ENCODE peak calls at places on chromosomes 12 and 14, in five cellular contexts. One of them, this sample, is unnamed.
A peak's percentile ranks its signal among the peaks of the same experiment; 100 is the strongest.

GRCh38 chr14:104293231-104293841 is 154.9 kb downstream of the KIF26A start:
- DNase-seq in activated B cell treated with CpG ODN at 0.5 μM for 24 hours: no peak
- DNase-seq in astrocyte: no peak
- DNase-seq in OCI-LY7: no peak
- DNase-seq in HCT116: no peak
- DNase-seq in this sample: peak; percentile 6

GRCh38 chr12:42296503-42297109 is 29.3 kb downstream of the ZCRB1 start:
- DNase-seq in HCT116: no peak
- DNase-seq in astrocyte: no peak
- DNase-seq in activated B cell treated with CpG ODN at 0.5 μM for 24 hours: no peak
- DNase-seq in OCI-LY7: peak; percentile 61
- DNase-seq in this sample: peak; percentile 49

GRCh38 chr12:11824069-11824468 is 174.6 kb downstream of the ETV6 start:
- DNase-seq in HCT116: no peak
- DNase-seq in OCI-LY7: no peak
- DNase-seq in activated B cell treated with CpG ODN at 0.5 μM for 24 hours: no peak
- DNase-seq in astrocyte: no peak
- DNase-seq in this sample: no peak

GRCh38 chr12:52867636-52868035 is 18.8 kb upstream of the KRT78 start:
- DNase-seq in OCI-LY7: no peak
- DNase-seq in activated B cell treated with CpG ODN at 0.5 μM for 24 hours: no peak
- DNase-seq in HCT116: no peak
- DNase-seq in astrocyte: no peak
- DNase-seq in this sample: no peak

GRCh38 chr12:16238661-16239060 is 38.8 kb downstream of the SLC15A5 start:
- DNase-seq in OCI-LY7: no peak
- DNase-seq in HCT116: no peak
- DNase-seq in activated B cell treated with CpG ODN at 0.5 μM for 24 hours: no peak
- DNase-seq in astrocyte: no peak
- DNase-seq in this sample: peak; percentile 53

GRCh38 chr14:22887260-22887989 is 4.4 kb downstream of the REM2 start:
- DNase-seq in OCI-LY7: peak; percentile 98
- DNase-seq in HCT116: peak; percentile 92
- DNase-seq in activated B cell treated with CpG ODN at 0.5 μM for 24 hours: no peak
- DNase-seq in astrocyte: peak; percentile 67
- DNase-seq in this sample: peak; percentile 95

GRCh38 chr14:95255487-95255886 is 64.2 kb downstream of the CLMN start:
- DNase-seq in OCI-LY7: peak; percentile 76
- DNase-seq in activated B cell treated with CpG ODN at 0.5 μM for 24 hours: no peak
- DNase-seq in HCT116: peak; percentile 38
- DNase-seq in astrocyte: peak; percentile 71
- DNase-seq in this sample: no peak

GRCh38 chr14:69666698-69667211 is 55.4 kb downstream of the SUSD6 start:
- DNase-seq in astrocyte: peak; percentile 82
- DNase-seq in activated B cell treated with CpG ODN at 0.5 μM for 24 hours: no peak
- DNase-seq in HCT116: no peak
- DNase-seq in OCI-LY7: no peak
- DNase-seq in this sample: peak; percentile 80

GRCh38 chr12:106771425-106771824 is 3.1 kb upstream of the RIC8B start:
- DNase-seq in OCI-LY7: no peak
- DNase-seq in HCT116: no peak
- DNase-seq in activated B cell treated with CpG ODN at 0.5 μM for 24 hours: no peak
- DNase-seq in astrocyte: no peak
- DNase-seq in this sample: no peak

GRCh38 chr12:6551496-6552139 is 4.2 kb downstream of the IFFO1 start:
- DNase-seq in astrocyte: peak; percentile 66
- DNase-seq in OCI-LY7: no peak
- DNase-seq in HCT116: no peak
- DNase-seq in activated B cell treated with CpG ODN at 0.5 μM for 24 hours: no peak
- DNase-seq in this sample: no peak

GRCh38 chr14:58249611-58250010 is 5.0 kb downstream of the PSMA3 start:
- DNase-seq in HCT116: no peak
- DNase-seq in OCI-LY7: no peak
- DNase-seq in activated B cell treated with CpG ODN at 0.5 μM for 24 hours: no peak
- DNase-seq in astrocyte: no peak
- DNase-seq in this sample: no peak

GRCh38 chr12:56190695-56191155 is 1.4 kb upstream of the SMARCC2 start:
- DNase-seq in OCI-LY7: no peak
- DNase-seq in HCT116: no peak
- DNase-seq in astrocyte: no peak
- DNase-seq in activated B cell treated with CpG ODN at 0.5 μM for 24 hours: no peak
- DNase-seq in this sample: no peak

GRCh38 chr14:68792830-68793733 is at the start of gene ZFP36L1:
- DNase-seq in astrocyte: peak; percentile 90
- DNase-seq in OCI-LY7: peak; percentile 94
- DNase-seq in activated B cell treated with CpG ODN at 0.5 μM for 24 hours: peak; percentile 84
- DNase-seq in HCT116: peak; percentile 95
- DNase-seq in this sample: peak; percentile 93

GRCh38 chr12:52216807-52217206 is 16.2 kb upstream of the KRT7 start:
- DNase-seq in OCI-LY7: no peak
- DNase-seq in activated B cell treated with CpG ODN at 0.5 μM for 24 hours: no peak
- DNase-seq in astrocyte: no peak
- DNase-seq in HCT116: no peak
- DNase-seq in this sample: no peak

GRCh38 chr14:64229489-64229888 is 64.7 kb downstream of the ESR2 start:
- DNase-seq in astrocyte: no peak
- DNase-seq in activated B cell treated with CpG ODN at 0.5 μM for 24 hours: no peak
- DNase-seq in HCT116: no peak
- DNase-seq in OCI-LY7: no peak
- DNase-seq in this sample: no peak

GRCh38 chr12:11746024-11746771 is 96.7 kb downstream of the ETV6 start:
- DNase-seq in OCI-LY7: peak; percentile 51
- DNase-seq in HCT116: no peak
- DNase-seq in astrocyte: peak; percentile 79
- DNase-seq in activated B cell treated with CpG ODN at 0.5 μM for 24 hours: no peak
- DNase-seq in this sample: peak; percentile 72

GRCh38 chr12:94545937-94546771 is 86.5 kb upstream of the CEP83 start:
- DNase-seq in activated B cell treated with CpG ODN at 0.5 μM for 24 hours: no peak
- DNase-seq in astrocyte: peak; percentile 52
- DNase-seq in OCI-LY7: peak; percentile 43
- DNase-seq in HCT116: peak; percentile 77
- DNase-seq in this sample: peak; percentile 80
- TF ChIP-seq CTCF in activated B cell treated with CpG ODN at 0.5 μM for 24 hours: no peak
- TF ChIP-seq CTCF in astrocyte: peak; percentile 89
- TF ChIP-seq CTCF in OCI-LY7: peak; percentile 72
- TF ChIP-seq CTCF in HCT116: peak; percentile 88
- TF ChIP-seq CTCF in this sample: peak; percentile 92

DNA sequence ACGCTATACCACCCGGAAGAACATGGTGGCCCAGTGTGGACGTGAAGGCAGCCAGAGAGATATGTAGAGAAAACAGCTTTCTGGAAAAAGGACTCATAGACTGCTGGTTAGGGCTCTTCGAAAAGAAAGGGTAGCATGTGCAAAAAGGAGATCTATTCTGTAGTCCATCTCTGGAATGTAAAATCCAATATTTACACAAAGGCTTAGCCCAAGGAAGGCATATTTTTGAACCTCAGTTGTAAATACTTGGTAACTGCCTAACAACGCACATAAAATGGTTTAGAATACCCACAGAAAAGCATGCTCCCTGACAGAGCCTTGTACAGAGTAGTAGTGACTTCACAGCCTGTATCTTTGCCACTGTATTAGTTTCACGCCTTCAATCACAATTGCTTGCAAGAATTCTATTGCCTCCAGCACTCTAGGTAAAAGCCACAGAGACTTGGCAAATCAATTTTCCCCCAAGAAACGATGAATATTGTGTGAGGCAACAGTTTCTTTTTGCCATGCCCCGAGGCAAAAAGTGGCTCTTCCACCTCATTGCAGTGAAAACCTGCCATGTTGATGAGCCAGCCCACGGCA is 59.2 kb downstream of the TRIM9 start:
- DNase-seq in OCI-LY7: no peak
- DNase-seq in activated B cell treated with CpG ODN at 0.5 μM for 24 hours: no peak
- DNase-seq in astrocyte: no peak
- DNase-seq in HCT116: no peak
- DNase-seq in this sample: peak; percentile 83
- TF ChIP-seq CTCF in OCI-LY7: no peak
- TF ChIP-seq CTCF in activated B cell treated with CpG ODN at 0.5 μM for 24 hours: no peak
- TF ChIP-seq CTCF in astrocyte: no peak
- TF ChIP-seq CTCF in HCT116: no peak
- TF ChIP-seq CTCF in this sample: no peak

GRCh38 chr14:62168564-62169155 is 406.4 kb downstream of the SNAPC1 start:
- DNase-seq in HCT116: no peak
- DNase-seq in OCI-LY7: no peak
- DNase-seq in astrocyte: no peak
- DNase-seq in activated B cell treated with CpG ODN at 0.5 μM for 24 hours: no peak
- DNase-seq in this sample: peak; percentile 8
- TF ChIP-seq CTCF in HCT116: no peak
- TF ChIP-seq CTCF in OCI-LY7: peak; percentile 35
- TF ChIP-seq CTCF in astrocyte: no peak
- TF ChIP-seq CTCF in activated B cell treated with CpG ODN at 0.5 μM for 24 hours: no peak
- TF ChIP-seq CTCF in this sample: peak; percentile 58

GRCh38 chr12:130200445-130200844 is 38.2 kb downstream of the FZD10 start:
- DNase-seq in OCI-LY7: no peak
- DNase-seq in HCT116: no peak
- DNase-seq in astrocyte: no peak
- DNase-seq in activated B cell treated with CpG ODN at 0.5 μM for 24 hours: no peak
- DNase-seq in this sample: no peak
- TF ChIP-seq CTCF in OCI-LY7: no peak
- TF ChIP-seq CTCF in HCT116: no peak
- TF ChIP-seq CTCF in astrocyte: no peak
- TF ChIP-seq CTCF in activated B cell treated with CpG ODN at 0.5 μM for 24 hours: no peak
- TF ChIP-seq CTCF in this sample: no peak

GRCh38 chr12:79512068-79512467 is 178.7 kb downstream of the PAWR start:
- DNase-seq in OCI-LY7: no peak
- DNase-seq in HCT116: no peak
- DNase-seq in astrocyte: no peak
- DNase-seq in activated B cell treated with CpG ODN at 0.5 μM for 24 hours: no peak
- DNase-seq in this sample: peak; percentile 38
- TF ChIP-seq CTCF in OCI-LY7: peak; percentile 62
- TF ChIP-seq CTCF in HCT116: peak; percentile 17
- TF ChIP-seq CTCF in astrocyte: peak; percentile 32
- TF ChIP-seq CTCF in activated B cell treated with CpG ODN at 0.5 μM for 24 hours: no peak
- TF ChIP-seq CTCF in this sample: peak; percentile 60